ENCODE peak calls at places on chromosomes 4 and X, in six cellular contexts. One of them, this sample, is unnamed.

GRCh38 chrX:107731831-107732502 is 43.6 kb downstream of the TSC22D3 start:
- DNase-seq in kidney glomerular epithelial cell: peak; percentile 77
- DNase-seq in activated CD4-positive, alpha-beta T cell treated with anti-CD3 and anti-CD28 coated beads, Interleukin-2, amount 50 U/mL, for 1 hour: no peak
- DNase-seq in mammary epithelial cell: peak; percentile 52
- DNase-seq in activated T-cell treated with anti-CD3 and anti-CD28 coated beads, Interleukin-2, amount 50 U/mL, for 72 hours: no peak
- DNase-seq in HuH-7.5: no peak
- DNase-seq in this sample: peak; percentile 73

GRCh38 chr4:75514949-75515612 is 808 bp downstream of the THAP6 start:
- DNase-seq in activated CD4-positive, alpha-beta T cell treated with anti-CD3 and anti-CD28 coated beads, Interleukin-2, amount 50 U/mL, for 1 hour: peak; percentile 3
- DNase-seq in mammary epithelial cell: peak; percentile 4
- DNase-seq in HuH-7.5: no peak
- DNase-seq in kidney glomerular epithelial cell: no peak
- DNase-seq in activated T-cell treated with anti-CD3 and anti-CD28 coated beads, Interleukin-2, amount 50 U/mL, for 72 hours: peak; percentile 17
- DNase-seq in this sample: no peak

GRCh38 chr4:129109965-129110824 is 14.2 kb downstream of the C4orf33 start:
- DNase-seq in kidney glomerular epithelial cell: no peak
- DNase-seq in activated T-cell treated with anti-CD3 and anti-CD28 coated beads, Interleukin-2, amount 50 U/mL, for 72 hours: no peak
- DNase-seq in HuH-7.5: no peak
- DNase-seq in activated CD4-positive, alpha-beta T cell treated with anti-CD3 and anti-CD28 coated beads, Interleukin-2, amount 50 U/mL, for 1 hour: no peak
- DNase-seq in mammary epithelial cell: no peak
- DNase-seq in this sample: no peak

GRCh38 chr4:6054162-6054922 is 36.1 kb upstream of the C4orf50 start:
- DNase-seq in mammary epithelial cell: no peak
- DNase-seq in activated T-cell treated with anti-CD3 and anti-CD28 coated beads, Interleukin-2, amount 50 U/mL, for 72 hours: no peak
- DNase-seq in HuH-7.5: no peak
- DNase-seq in kidney glomerular epithelial cell: no peak
- DNase-seq in activated CD4-positive, alpha-beta T cell treated with anti-CD3 and anti-CD28 coated beads, Interleukin-2, amount 50 U/mL, for 1 hour: no peak
- DNase-seq in this sample: no peak

GRCh38 chrX:153969904-153970397 is 1.7 kb downstream of the HCFC1 start:
- DNase-seq in activated CD4-positive, alpha-beta T cell treated with anti-CD3 and anti-CD28 coated beads, Interleukin-2, amount 50 U/mL, for 1 hour: no peak
- DNase-seq in mammary epithelial cell: peak; percentile 20
- DNase-seq in HuH-7.5: no peak
- DNase-seq in activated T-cell treated with anti-CD3 and anti-CD28 coated beads, Interleukin-2, amount 50 U/mL, for 72 hours: no peak
- DNase-seq in kidney glomerular epithelial cell: no peak
- DNase-seq in this sample: no peak

GRCh38 chrX:147675819-147676218 is 235.9 kb upstream of the FMR1 start:
- DNase-seq in kidney glomerular epithelial cell: no peak
- DNase-seq in activated CD4-positive, alpha-beta T cell treated with anti-CD3 and anti-CD28 coated beads, Interleukin-2, amount 50 U/mL, for 1 hour: no peak
- DNase-seq in mammary epithelial cell: no peak
- DNase-seq in activated T-cell treated with anti-CD3 and anti-CD28 coated beads, Interleukin-2, amount 50 U/mL, for 72 hours: no peak
- DNase-seq in HuH-7.5: no peak
- DNase-seq in this sample: no peak

GRCh38 chr4:16083217-16084191 is at the start of gene PROM1:
- DNase-seq in kidney glomerular epithelial cell: no peak
- DNase-seq in activated CD4-positive, alpha-beta T cell treated with anti-CD3 and anti-CD28 coated beads, Interleukin-2, amount 50 U/mL, for 1 hour: no peak
- DNase-seq in mammary epithelial cell: no peak
- DNase-seq in activated T-cell treated with anti-CD3 and anti-CD28 coated beads, Interleukin-2, amount 50 U/mL, for 72 hours: no peak
- DNase-seq in HuH-7.5: peak; percentile 63
- DNase-seq in this sample: no peak

GRCh38 chrX:40005290-40006011 is 92.3 kb downstream of the BCOR start:
- DNase-seq in HuH-7.5: no peak
- DNase-seq in kidney glomerular epithelial cell: no peak
- DNase-seq in mammary epithelial cell: no peak
- DNase-seq in activated CD4-positive, alpha-beta T cell treated with anti-CD3 and anti-CD28 coated beads, Interleukin-2, amount 50 U/mL, for 1 hour: peak; percentile 3
- DNase-seq in activated T-cell treated with anti-CD3 and anti-CD28 coated beads, Interleukin-2, amount 50 U/mL, for 72 hours: no peak
- DNase-seq in this sample: no peak

GRCh38 chr4:139555705-139556070 is 331 bp downstream of the SETD7 start:
- DNase-seq in activated CD4-positive, alpha-beta T cell treated with anti-CD3 and anti-CD28 coated beads, Interleukin-2, amount 50 U/mL, for 1 hour: no peak
- DNase-seq in HuH-7.5: peak; percentile 30
- DNase-seq in kidney glomerular epithelial cell: no peak
- DNase-seq in mammary epithelial cell: no peak
- DNase-seq in activated T-cell treated with anti-CD3 and anti-CD28 coated beads, Interleukin-2, amount 50 U/mL, for 72 hours: no peak
- DNase-seq in this sample: peak; percentile 7

GRCh38 chr4:69167300-69167699 is 47.2 kb downstream of the UGT2B11 start:
- DNase-seq in HuH-7.5: no peak
- DNase-seq in kidney glomerular epithelial cell: no peak
- DNase-seq in activated T-cell treated with anti-CD3 and anti-CD28 coated beads, Interleukin-2, amount 50 U/mL, for 72 hours: no peak
- DNase-seq in mammary epithelial cell: peak; percentile 2
- DNase-seq in activated CD4-positive, alpha-beta T cell treated with anti-CD3 and anti-CD28 coated beads, Interleukin-2, amount 50 U/mL, for 1 hour: no peak
- DNase-seq in this sample: no peak

GRCh38 chr4:36492590-36492989 is 211.2 kb downstream of the DTHD1 start:
- DNase-seq in kidney glomerular epithelial cell: no peak
- DNase-seq in mammary epithelial cell: no peak
- DNase-seq in activated T-cell treated with anti-CD3 and anti-CD28 coated beads, Interleukin-2, amount 50 U/mL, for 72 hours: no peak
- DNase-seq in HuH-7.5: no peak
- DNase-seq in activated CD4-positive, alpha-beta T cell treated with anti-CD3 and anti-CD28 coated beads, Interleukin-2, amount 50 U/mL, for 1 hour: no peak
- DNase-seq in this sample: no peak

GRCh38 chr4:180363817-180364216 is 1879.4 kb upstream of the TENM3 start:
- DNase-seq in HuH-7.5: no peak
- DNase-seq in mammary epithelial cell: peak; percentile 18
- DNase-seq in activated T-cell treated with anti-CD3 and anti-CD28 coated beads, Interleukin-2, amount 50 U/mL, for 72 hours: no peak
- DNase-seq in kidney glomerular epithelial cell: no peak
- DNase-seq in activated CD4-positive, alpha-beta T cell treated with anti-CD3 and anti-CD28 coated beads, Interleukin-2, amount 50 U/mL, for 1 hour: no peak
- DNase-seq in this sample: no peak

GRCh38 chr4:25830545-25830944 is 32.2 kb downstream of the SEL1L3 start:
- DNase-seq in HuH-7.5: no peak
- DNase-seq in activated CD4-positive, alpha-beta T cell treated with anti-CD3 and anti-CD28 coated beads, Interleukin-2, amount 50 U/mL, for 1 hour: no peak
- DNase-seq in activated T-cell treated with anti-CD3 and anti-CD28 coated beads, Interleukin-2, amount 50 U/mL, for 72 hours: no peak
- DNase-seq in mammary epithelial cell: no peak
- DNase-seq in kidney glomerular epithelial cell: no peak
- DNase-seq in this sample: no peak

GRCh38 chr4:38671594-38671943 is 7.6 kb downstream of the KLF3 start:
- DNase-seq in activated T-cell treated with anti-CD3 and anti-CD28 coated beads, Interleukin-2, amount 50 U/mL, for 72 hours: peak; percentile 19
- DNase-seq in activated CD4-positive, alpha-beta T cell treated with anti-CD3 and anti-CD28 coated beads, Interleukin-2, amount 50 U/mL, for 1 hour: no peak
- DNase-seq in kidney glomerular epithelial cell: no peak
- DNase-seq in mammary epithelial cell: no peak
- DNase-seq in HuH-7.5: no peak
- DNase-seq in this sample: no peak

GRCh38 chrX:120677017-120677652 is 47.3 kb upstream of the C1GALT1C1 start:
- DNase-seq in activated CD4-positive, alpha-beta T cell treated with anti-CD3 and anti-CD28 coated beads, Interleukin-2, amount 50 U/mL, for 1 hour: no peak
- DNase-seq in mammary epithelial cell: no peak
- DNase-seq in activated T-cell treated with anti-CD3 and anti-CD28 coated beads, Interleukin-2, amount 50 U/mL, for 72 hours: peak; percentile 25
- DNase-seq in HuH-7.5: no peak
- DNase-seq in kidney glomerular epithelial cell: no peak
- DNase-seq in this sample: no peak

GRCh38 chr4:107896651-107897050 is 34.7 kb upstream of the CYP2U1 start:
- DNase-seq in HuH-7.5: no peak
- DNase-seq in activated T-cell treated with anti-CD3 and anti-CD28 coated beads, Interleukin-2, amount 50 U/mL, for 72 hours: no peak
- DNase-seq in mammary epithelial cell: no peak
- DNase-seq in activated CD4-positive, alpha-beta T cell treated with anti-CD3 and anti-CD28 coated beads, Interleukin-2, amount 50 U/mL, for 1 hour: no peak
- DNase-seq in kidney glomerular epithelial cell: no peak
- DNase-seq in this sample: no peak

GRCh38 chr4:113623274-113623894 is 138.2 kb downstream of the CAMK2D start:
- DNase-seq in mammary epithelial cell: no peak
- DNase-seq in kidney glomerular epithelial cell: no peak
- DNase-seq in HuH-7.5: no peak
- DNase-seq in activated T-cell treated with anti-CD3 and anti-CD28 coated beads, Interleukin-2, amount 50 U/mL, for 72 hours: no peak
- DNase-seq in activated CD4-positive, alpha-beta T cell treated with anti-CD3 and anti-CD28 coated beads, Interleukin-2, amount 50 U/mL, for 1 hour: no peak
- DNase-seq in this sample: no peak

GRCh38 chr4:100084892-100085291 is 105.4 kb downstream of the DDIT4L start:
- DNase-seq in activated T-cell treated with anti-CD3 and anti-CD28 coated beads, Interleukin-2, amount 50 U/mL, for 72 hours: no peak
- DNase-seq in HuH-7.5: no peak
- DNase-seq in mammary epithelial cell: no peak
- DNase-seq in activated CD4-positive, alpha-beta T cell treated with anti-CD3 and anti-CD28 coated beads, Interleukin-2, amount 50 U/mL, for 1 hour: no peak
- DNase-seq in kidney glomerular epithelial cell: no peak
- DNase-seq in this sample: no peak

GRCh38 chr4:55609393-55609821 is 17.4 kb upstream of the PDCL2 start:
- DNase-seq in activated CD4-positive, alpha-beta T cell treated with anti-CD3 and anti-CD28 coated beads, Interleukin-2, amount 50 U/mL, for 1 hour: no peak
- DNase-seq in HuH-7.5: no peak
- DNase-seq in mammary epithelial cell: peak; percentile 97
- DNase-seq in kidney glomerular epithelial cell: no peak
- DNase-seq in activated T-cell treated with anti-CD3 and anti-CD28 coated beads, Interleukin-2, amount 50 U/mL, for 72 hours: no peak
- DNase-seq in this sample: no peak

GRCh38 chrX:130170752-130171445 is 863 bp upstream of the RAB33A start:
- DNase-seq in kidney glomerular epithelial cell: no peak
- DNase-seq in mammary epithelial cell: no peak
- DNase-seq in HuH-7.5: peak; percentile 68
- DNase-seq in activated CD4-positive, alpha-beta T cell treated with anti-CD3 and anti-CD28 coated beads, Interleukin-2, amount 50 U/mL, for 1 hour: peak; percentile 53
- DNase-seq in activated T-cell treated with anti-CD3 and anti-CD28 coated beads, Interleukin-2, amount 50 U/mL, for 72 hours: peak; percentile 76
- DNase-seq in this sample: no peak

GRCh38 chr4:71188197-71188625 is 150.6 kb upstream of the SLC4A4 start:
- DNase-seq in kidney glomerular epithelial cell: peak; percentile 55
- DNase-seq in activated CD4-positive, alpha-beta T cell treated with anti-CD3 and anti-CD28 coated beads, Interleukin-2, amount 50 U/mL, for 1 hour: no peak
- DNase-seq in mammary epithelial cell: no peak
- DNase-seq in activated T-cell treated with anti-CD3 and anti-CD28 coated beads, Interleukin-2, amount 50 U/mL, for 72 hours: no peak
- DNase-seq in HuH-7.5: no peak
- DNase-seq in this sample: no peak

GRCh38 chrX:47817897-47818296 is 18.8 kb upstream of the ZNF81 start:
- DNase-seq in activated T-cell treated with anti-CD3 and anti-CD28 coated beads, Interleukin-2, amount 50 U/mL, for 72 hours: no peak
- DNase-seq in activated CD4-positive, alpha-beta T cell treated with anti-CD3 and anti-CD28 coated beads, Interleukin-2, amount 50 U/mL, for 1 hour: no peak
- DNase-seq in HuH-7.5: no peak
- DNase-seq in mammary epithelial cell: no peak
- DNase-seq in kidney glomerular epithelial cell: no peak
- DNase-seq in this sample: no peak

GRCh38 chr4:98745372-98745771 is 87.0 kb upstream of the TSPAN5 start:
- DNase-seq in mammary epithelial cell: peak; percentile 32
- DNase-seq in kidney glomerular epithelial cell: no peak
- DNase-seq in HuH-7.5: no peak
- DNase-seq in activated CD4-positive, alpha-beta T cell treated with anti-CD3 and anti-CD28 coated beads, Interleukin-2, amount 50 U/mL, for 1 hour: no peak
- DNase-seq in activated T-cell treated with anti-CD3 and anti-CD28 coated beads, Interleukin-2, amount 50 U/mL, for 72 hours: no peak
- DNase-seq in this sample: peak; percentile 62

GRCh38 chrX:65587616-65588526 is 53.3 kb upstream of the LAS1L start:
- DNase-seq in HuH-7.5: no peak
- DNase-seq in mammary epithelial cell: peak; percentile 34
- DNase-seq in kidney glomerular epithelial cell: peak; percentile 1
- DNase-seq in activated T-cell treated with anti-CD3 and anti-CD28 coated beads, Interleukin-2, amount 50 U/mL, for 72 hours: no peak
- DNase-seq in activated CD4-positive, alpha-beta T cell treated with anti-CD3 and anti-CD28 coated beads, Interleukin-2, amount 50 U/mL, for 1 hour: no peak
- DNase-seq in this sample: no peak

GRCh38 chrX:152276277-152276676 is 137.9 kb upstream of the MAGEA10 start:
- DNase-seq in HuH-7.5: no peak
- DNase-seq in kidney glomerular epithelial cell: no peak
- DNase-seq in mammary epithelial cell: peak; percentile 2
- DNase-seq in activated T-cell treated with anti-CD3 and anti-CD28 coated beads, Interleukin-2, amount 50 U/mL, for 72 hours: no peak
- DNase-seq in activated CD4-positive, alpha-beta T cell treated with anti-CD3 and anti-CD28 coated beads, Interleukin-2, amount 50 U/mL, for 1 hour: no peak
- DNase-seq in this sample: no peak

GRCh38 chrX:39855748-39856129 is 242.0 kb downstream of the BCOR start:
- DNase-seq in mammary epithelial cell: peak; percentile 19
- DNase-seq in kidney glomerular epithelial cell: no peak
- DNase-seq in activated CD4-positive, alpha-beta T cell treated with anti-CD3 and anti-CD28 coated beads, Interleukin-2, amount 50 U/mL, for 1 hour: peak; percentile 70
- DNase-seq in activated T-cell treated with anti-CD3 and anti-CD28 coated beads, Interleukin-2, amount 50 U/mL, for 72 hours: peak; percentile 77
- DNase-seq in HuH-7.5: no peak
- DNase-seq in this sample: peak; percentile 17

GRCh38 chrX:136754641-136755040 is 26.1 kb downstream of the ARHGEF6 start:
- DNase-seq in kidney glomerular epithelial cell: no peak
- DNase-seq in mammary epithelial cell: no peak
- DNase-seq in activated T-cell treated with anti-CD3 and anti-CD28 coated beads, Interleukin-2, amount 50 U/mL, for 72 hours: peak; percentile 21
- DNase-seq in HuH-7.5: no peak
- DNase-seq in activated CD4-positive, alpha-beta T cell treated with anti-CD3 and anti-CD28 coated beads, Interleukin-2, amount 50 U/mL, for 1 hour: no peak
- DNase-seq in this sample: no peak

GRCh38 chr4:180828455-180829018 is 1414.7 kb upstream of the TENM3 start:
- DNase-seq in kidney glomerular epithelial cell: peak; percentile 62
- DNase-seq in mammary epithelial cell: peak; percentile 52
- DNase-seq in HuH-7.5: no peak
- DNase-seq in activated T-cell treated with anti-CD3 and anti-CD28 coated beads, Interleukin-2, amount 50 U/mL, for 72 hours: peak; percentile 1
- DNase-seq in activated CD4-positive, alpha-beta T cell treated with anti-CD3 and anti-CD28 coated beads, Interleukin-2, amount 50 U/mL, for 1 hour: no peak
- DNase-seq in this sample: peak; percentile 75

GRCh38 chrX:53859890-53860289 is 173.4 kb upstream of the HUWE1 start:
- DNase-seq in activated T-cell treated with anti-CD3 and anti-CD28 coated beads, Interleukin-2, amount 50 U/mL, for 72 hours: no peak
- DNase-seq in kidney glomerular epithelial cell: no peak
- DNase-seq in HuH-7.5: no peak
- DNase-seq in mammary epithelial cell: no peak
- DNase-seq in activated CD4-positive, alpha-beta T cell treated with anti-CD3 and anti-CD28 coated beads, Interleukin-2, amount 50 U/mL, for 1 hour: no peak
- DNase-seq in this sample: no peak

GRCh38 chrX:108439961-108440696 is 491 bp downstream of the COL4A5 start:
- DNase-seq in activated CD4-positive, alpha-beta T cell treated with anti-CD3 and anti-CD28 coated beads, Interleukin-2, amount 50 U/mL, for 1 hour: no peak
- DNase-seq in mammary epithelial cell: no peak
- DNase-seq in activated T-cell treated with anti-CD3 and anti-CD28 coated beads, Interleukin-2, amount 50 U/mL, for 72 hours: no peak
- DNase-seq in HuH-7.5: no peak
- DNase-seq in kidney glomerular epithelial cell: no peak
- DNase-seq in this sample: peak; percentile 12

GRCh38 chrX:15471016-15471415 is 22.1 kb downstream of the PIR start:
- DNase-seq in activated T-cell treated with anti-CD3 and anti-CD28 coated beads, Interleukin-2, amount 50 U/mL, for 72 hours: peak; percentile 50
- DNase-seq in mammary epithelial cell: peak; percentile 68
- DNase-seq in activated CD4-positive, alpha-beta T cell treated with anti-CD3 and anti-CD28 coated beads, Interleukin-2, amount 50 U/mL, for 1 hour: peak; percentile 42
- DNase-seq in kidney glomerular epithelial cell: peak; percentile 14
- DNase-seq in HuH-7.5: no peak
- DNase-seq in this sample: peak; percentile 71

GRCh38 chr4:187940299-187940698 is 55.3 kb upstream of the ZFP42 start:
- DNase-seq in HuH-7.5: no peak
- DNase-seq in activated T-cell treated with anti-CD3 and anti-CD28 coated beads, Interleukin-2, amount 50 U/mL, for 72 hours: no peak
- DNase-seq in kidney glomerular epithelial cell: no peak
- DNase-seq in mammary epithelial cell: no peak
- DNase-seq in activated CD4-positive, alpha-beta T cell treated with anti-CD3 and anti-CD28 coated beads, Interleukin-2, amount 50 U/mL, for 1 hour: no peak
- DNase-seq in this sample: no peak

GRCh38 chrX:30831082-30831481 is 58.0 kb downstream of the TAB3 start:
- DNase-seq in activated CD4-positive, alpha-beta T cell treated with anti-CD3 and anti-CD28 coated beads, Interleukin-2, amount 50 U/mL, for 1 hour: no peak
- DNase-seq in activated T-cell treated with anti-CD3 and anti-CD28 coated beads, Interleukin-2, amount 50 U/mL, for 72 hours: peak; percentile 17
- DNase-seq in kidney glomerular epithelial cell: no peak
- DNase-seq in mammary epithelial cell: no peak
- DNase-seq in HuH-7.5: no peak
- DNase-seq in this sample: no peak

GRCh38 chr4:172740434-172740833 is 428.2 kb upstream of the GALNT7 start:
- DNase-seq in kidney glomerular epithelial cell: no peak
- DNase-seq in activated T-cell treated with anti-CD3 and anti-CD28 coated beads, Interleukin-2, amount 50 U/mL, for 72 hours: no peak
- DNase-seq in mammary epithelial cell: no peak
- DNase-seq in activated CD4-positive, alpha-beta T cell treated with anti-CD3 and anti-CD28 coated beads, Interleukin-2, amount 50 U/mL, for 1 hour: no peak
- DNase-seq in HuH-7.5: no peak
- DNase-seq in this sample: no peak

GRCh38 chr4:154004028-154004427 is 215.1 kb upstream of the SFRP2 start:
- DNase-seq in mammary epithelial cell: no peak
- DNase-seq in HuH-7.5: no peak
- DNase-seq in kidney glomerular epithelial cell: no peak
- DNase-seq in activated T-cell treated with anti-CD3 and anti-CD28 coated beads, Interleukin-2, amount 50 U/mL, for 72 hours: no peak
- DNase-seq in activated CD4-positive, alpha-beta T cell treated with anti-CD3 and anti-CD28 coated beads, Interleukin-2, amount 50 U/mL, for 1 hour: no peak
- DNase-seq in this sample: no peak

GRCh38 chr4:140851032-140851636 is 94.9 kb upstream of the TBC1D9 start:
- DNase-seq in mammary epithelial cell: peak; percentile 45
- DNase-seq in kidney glomerular epithelial cell: peak; percentile 61
- DNase-seq in activated T-cell treated with anti-CD3 and anti-CD28 coated beads, Interleukin-2, amount 50 U/mL, for 72 hours: peak; percentile 32
- DNase-seq in HuH-7.5: no peak
- DNase-seq in activated CD4-positive, alpha-beta T cell treated with anti-CD3 and anti-CD28 coated beads, Interleukin-2, amount 50 U/mL, for 1 hour: no peak
- DNase-seq in this sample: peak; percentile 72

GRCh38 chrX:136076942-136077341 is 70.4 kb upstream of the FHL1 start:
- DNase-seq in activated T-cell treated with anti-CD3 and anti-CD28 coated beads, Interleukin-2, amount 50 U/mL, for 72 hours: no peak
- DNase-seq in kidney glomerular epithelial cell: no peak
- DNase-seq in mammary epithelial cell: peak; percentile 12
- DNase-seq in HuH-7.5: no peak
- DNase-seq in activated CD4-positive, alpha-beta T cell treated with anti-CD3 and anti-CD28 coated beads, Interleukin-2, amount 50 U/mL, for 1 hour: no peak
- DNase-seq in this sample: no peak

GRCh38 chr4:24688453-24688852 is 104.1 kb upstream of the DHX15 start:
- DNase-seq in kidney glomerular epithelial cell: no peak
- DNase-seq in activated CD4-positive, alpha-beta T cell treated with anti-CD3 and anti-CD28 coated beads, Interleukin-2, amount 50 U/mL, for 1 hour: no peak
- DNase-seq in mammary epithelial cell: no peak
- DNase-seq in HuH-7.5: no peak
- DNase-seq in activated T-cell treated with anti-CD3 and anti-CD28 coated beads, Interleukin-2, amount 50 U/mL, for 72 hours: no peak
- DNase-seq in this sample: no peak

GRCh38 chrX:72111011-72111708 is 20.6 kb downstream of the RTL5 start:
- DNase-seq in mammary epithelial cell: no peak
- DNase-seq in HuH-7.5: no peak
- DNase-seq in activated CD4-positive, alpha-beta T cell treated with anti-CD3 and anti-CD28 coated beads, Interleukin-2, amount 50 U/mL, for 1 hour: no peak
- DNase-seq in kidney glomerular epithelial cell: no peak
- DNase-seq in activated T-cell treated with anti-CD3 and anti-CD28 coated beads, Interleukin-2, amount 50 U/mL, for 72 hours: no peak
- DNase-seq in this sample: no peak

GRCh38 chr4:48255959-48256342 is 13.7 kb downstream of the TEC start:
- DNase-seq in kidney glomerular epithelial cell: no peak
- DNase-seq in activated CD4-positive, alpha-beta T cell treated with anti-CD3 and anti-CD28 coated beads, Interleukin-2, amount 50 U/mL, for 1 hour: no peak
- DNase-seq in mammary epithelial cell: no peak
- DNase-seq in activated T-cell treated with anti-CD3 and anti-CD28 coated beads, Interleukin-2, amount 50 U/mL, for 72 hours: no peak
- DNase-seq in HuH-7.5: no peak
- DNase-seq in this sample: no peak

This sample was measured in T47D.